ENCODE peak calls at places on chromosomes 2 and 18, in eight cellular contexts. E, N, A, Q, W, M, K and F are unnamed samples.

GRCh38 chr2:237024255-237024654 is 61.4 kb upstream of the COPS8 start:
- DNase-seq in M (no peak), N (no peak), E (no peak), W (no peak), K (no peak), Q (no peak), A (no peak), F (no peak)

GRCh38 chr2:3325458-3326181 is 52.0 kb downstream of the EIPR1 start:
- DNase-seq in E (no peak), K (no peak), N (no peak), A (no peak), Q (no peak), M (no peak), W (no peak), F (no peak)

GRCh38 chr2:68878753-68879152 is 7.6 kb upstream of the BMP10 start:
- DNase-seq in W (no peak), N (no peak), E (no peak), Q (no peak), K (no peak), M (no peak), A (no peak), F (no peak)

GRCh38 chr2:71563872-71564271 is 110.5 kb downstream of the DYSF start:
- DNase-seq in W (no peak), N (no peak), K (no peak), Q (no peak), A (no peak), M (peak; percentile 10), E (no peak), F (no peak)

GRCh38 chr2:237876951-237877491 is 17.6 kb downstream of the RAMP1 start:
- DNase-seq in E (no peak), W (no peak), Q (no peak), A (no peak), M (no peak), K (no peak), N (no peak), F (no peak)

GRCh38 chr2:650343-651310 is 26.6 kb downstream of the TMEM18 start:
- DNase-seq in W (no peak), Q (no peak), E (no peak), K (no peak), M (no peak), A (peak; percentile 11), N (no peak), F (no peak)

GRCh38 chr2:215619022-215619958 is 183.4 kb upstream of the FN1 start:
- DNase-seq in M (peak; percentile 55), W (peak; percentile 61), K (peak; percentile 63), E (no peak), N (peak; percentile 25), A (no peak), Q (no peak), F (no peak)

GRCh38 chr18:61348230-61348629 is 15.0 kb downstream of the CDH20 start:
- DNase-seq in N (no peak), A (no peak), Q (no peak), M (no peak), E (no peak), K (no peak), W (no peak), F (no peak)

GRCh38 chr2:98608118-98608961 is at the start of the genes COA5 and UNC50:
- DNase-seq in E (peak; percentile 42), K (peak; percentile 95), Q (peak; percentile 98), N (peak; percentile 56), A (peak; percentile 93), W (peak; percentile 74), M (peak; percentile 92), F (peak; percentile 89)

GRCh38 chr18:12282436-12283039 is 25.5 kb upstream of the TUBB6 start:
- DNase-seq in N (no peak), A (no peak), E (no peak), W (no peak), Q (no peak), M (peak; percentile 83), K (no peak), F (no peak)

GRCh38 chr2:130785466-130786055 is 30.2 kb downstream of the AMER3 start:
- DNase-seq in A (peak; percentile 44), W (no peak), E (no peak), M (no peak), N (no peak), Q (no peak), K (no peak), F (no peak)

GRCh38 chr2:224638338-224638823 is 53.2 kb upstream of the CUL3 start:
- DNase-seq in Q (peak; percentile 36), M (no peak), E (no peak), W (no peak), N (no peak), A (no peak), K (no peak), F (no peak)

GRCh38 chr2:228657807-228658402 is 476.4 kb upstream of the SPHKAP start:
- DNase-seq in N (no peak), A (no peak), W (peak; percentile 77), M (peak; percentile 56), Q (no peak), K (no peak), E (no peak), F (peak; percentile 46)

GRCh38 chr2:64617631-64618151 is 36.0 kb downstream of the SERTAD2 start:
- DNase-seq in K (no peak), N (no peak), A (peak; percentile 38), W (no peak), Q (no peak), M (no peak), E (no peak), F (no peak)

GRCh38 chr2:234165421-234165820 is 114.9 kb downstream of the SPP2 start:
- DNase-seq in W (no peak), K (no peak), A (no peak), M (peak; percentile 37), N (no peak), Q (no peak), E (no peak), F (no peak)

GRCh38 chr2:19785867-19786266 is 115.9 kb downstream of the TTC32 start:
- DNase-seq in Q (no peak), A (no peak), K (no peak), E (no peak), M (no peak), W (no peak), N (no peak), F (no peak)

GRCh38 chr18:49609416-49610284 is 47.8 kb downstream of the LIPG start:
- DNase-seq in E (no peak), W (no peak), K (no peak), M (peak; percentile 44), A (no peak), N (no peak), Q (no peak), F (no peak)

GRCh38 chr2:120531863-120532600 is 186.1 kb downstream of the INHBB start:
- DNase-seq in W (no peak), Q (no peak), E (no peak), K (no peak), A (no peak), M (no peak), N (no peak), F (no peak)

GRCh38 chr2:240997856-240998705 is at the start of gene SNED1:
- DNase-seq in W (peak; percentile 22), E (no peak), A (peak; percentile 68), N (no peak), Q (peak; percentile 76), K (peak; percentile 79), M (peak; percentile 74), F (peak; percentile 25)

GRCh38 chr2:126368778-126369177 is 287.2 kb upstream of the GYPC start:
- DNase-seq in M (no peak), W (no peak), A (peak; percentile 34), N (no peak), E (no peak), Q (no peak), K (no peak), F (no peak)

GRCh38 chr2:3199660-3200345 is 177.8 kb downstream of the EIPR1 start:
- DNase-seq in K (no peak), W (no peak), M (no peak), E (no peak), Q (no peak), N (no peak), A (no peak), F (no peak)

GRCh38 chr2:39492701-39493100 is 55.6 kb upstream of the MAP4K3 start:
- DNase-seq in A (no peak), W (no peak), Q (no peak), E (no peak), K (no peak), M (no peak), N (no peak), F (no peak)

GRCh38 chr2:236748801-236749200 is 179.2 kb downstream of the ACKR3 start:
- DNase-seq in E (no peak), A (no peak), K (no peak), M (no peak), W (peak; percentile 12), Q (no peak), N (no peak), F (no peak)